ENCODE peak calls at places on chromosomes 12 and 14, in nine cellular contexts. One of them, this sample, is unnamed.

GRCh38 chr12:53791735-53792326 is 40.1 kb upstream of the CISTR start:
- DNase-seq in esophagus muscularis mucosa: no peak
- DNase-seq in ovary: no peak
- DNase-seq in OCI-LY7: peak
- DNase-seq in mesothelial cell of epicardium: no peak
- DNase-seq in AG04449: no peak
- DNase-seq in uterus: no peak
- DNase-seq in breast epithelium: no peak
- DNase-seq in endothelial cell: peak
- DNase-seq in this sample: no peak

GRCh38 chr12:124666722-124667259 is 99.4 kb upstream of the NCOR2 start:
- DNase-seq in AG04449: no peak
- DNase-seq in esophagus muscularis mucosa: no peak
- DNase-seq in ovary: no peak
- DNase-seq in endothelial cell: no peak
- DNase-seq in OCI-LY7: no peak
- DNase-seq in mesothelial cell of epicardium: no peak
- DNase-seq in uterus: no peak
- DNase-seq in breast epithelium: no peak
- DNase-seq in this sample: no peak

GRCh38 chr14:56324831-56325230 is 206.6 kb downstream of the PELI2 start:
- DNase-seq in ovary: no peak
- DNase-seq in esophagus muscularis mucosa: no peak
- DNase-seq in mesothelial cell of epicardium: no peak
- DNase-seq in AG04449: no peak
- DNase-seq in breast epithelium: no peak
- DNase-seq in endothelial cell: no peak
- DNase-seq in OCI-LY7: no peak
- DNase-seq in uterus: no peak
- DNase-seq in this sample: peak

GRCh38 chr12:125262866-125263265 is 197.6 kb downstream of the AACS start:
- DNase-seq in uterus: no peak
- DNase-seq in AG04449: no peak
- DNase-seq in breast epithelium: no peak
- DNase-seq in mesothelial cell of epicardium: no peak
- DNase-seq in ovary: no peak
- DNase-seq in esophagus muscularis mucosa: no peak
- DNase-seq in OCI-LY7: no peak
- DNase-seq in endothelial cell: no peak
- DNase-seq in this sample: no peak

GRCh38 chr12:62505786-62506185 is 39.2 kb downstream of the MON2 start:
- DNase-seq in AG04449: no peak
- DNase-seq in mesothelial cell of epicardium: no peak
- DNase-seq in uterus: no peak
- DNase-seq in OCI-LY7: no peak
- DNase-seq in esophagus muscularis mucosa: no peak
- DNase-seq in endothelial cell: no peak
- DNase-seq in ovary: no peak
- DNase-seq in breast epithelium: no peak
- DNase-seq in this sample: no peak

GRCh38 chr12:45284096-45284901 is 68.4 kb downstream of the ANO6 start:
- DNase-seq in breast epithelium: no peak
- DNase-seq in AG04449: peak
- DNase-seq in ovary: no peak
- DNase-seq in esophagus muscularis mucosa: no peak
- DNase-seq in endothelial cell: no peak
- DNase-seq in mesothelial cell of epicardium: no peak
- DNase-seq in uterus: no peak
- DNase-seq in OCI-LY7: no peak
- DNase-seq in this sample: peak

GRCh38 chr12:47156167-47156736 is 76.5 kb upstream of the AMIGO2 start:
- DNase-seq in endothelial cell: no peak
- DNase-seq in ovary: peak
- DNase-seq in breast epithelium: no peak
- DNase-seq in esophagus muscularis mucosa: no peak
- DNase-seq in uterus: peak
- DNase-seq in mesothelial cell of epicardium: no peak
- DNase-seq in OCI-LY7: no peak
- DNase-seq in AG04449: no peak
- DNase-seq in this sample: peak

GRCh38 chr12:89344043-89344861 is 8.0 kb downstream of the DUSP6 start:
- DNase-seq in AG04449: no peak
- DNase-seq in endothelial cell: no peak
- DNase-seq in breast epithelium: no peak
- DNase-seq in uterus: no peak
- DNase-seq in OCI-LY7: no peak
- DNase-seq in mesothelial cell of epicardium: no peak
- DNase-seq in esophagus muscularis mucosa: no peak
- DNase-seq in ovary: no peak
- DNase-seq in this sample: no peak

GRCh38 chr14:66600416-66600815 is 92.5 kb downstream of the GPHN start:
- DNase-seq in ovary: no peak
- DNase-seq in AG04449: peak
- DNase-seq in endothelial cell: no peak
- DNase-seq in esophagus muscularis mucosa: no peak
- DNase-seq in mesothelial cell of epicardium: no peak
- DNase-seq in uterus: no peak
- DNase-seq in OCI-LY7: no peak
- DNase-seq in breast epithelium: no peak
- DNase-seq in this sample: peak

GRCh38 chr14:77458249-77458950 is 507 bp downstream of the AHSA1 start:
- DNase-seq in AG04449: no peak
- DNase-seq in esophagus muscularis mucosa: no peak
- DNase-seq in mesothelial cell of epicardium: peak
- DNase-seq in uterus: no peak
- DNase-seq in ovary: no peak
- DNase-seq in breast epithelium: no peak
- DNase-seq in endothelial cell: peak
- DNase-seq in OCI-LY7: peak
- DNase-seq in this sample: peak

GRCh38 chr14:88128811-88129210 is 123.9 kb downstream of the GPR65 start:
- DNase-seq in esophagus muscularis mucosa: peak
- DNase-seq in mesothelial cell of epicardium: no peak
- DNase-seq in ovary: no peak
- DNase-seq in endothelial cell: no peak
- DNase-seq in AG04449: no peak
- DNase-seq in uterus: no peak
- DNase-seq in breast epithelium: no peak
- DNase-seq in OCI-LY7: no peak
- DNase-seq in this sample: no peak

GRCh38 chr14:91138511-91139359 is 24.9 kb downstream of the DGLUCY start:
- DNase-seq in mesothelial cell of epicardium: no peak
- DNase-seq in esophagus muscularis mucosa: no peak
- DNase-seq in ovary: no peak
- DNase-seq in OCI-LY7: peak
- DNase-seq in breast epithelium: no peak
- DNase-seq in AG04449: no peak
- DNase-seq in endothelial cell: peak
- DNase-seq in uterus: no peak
- DNase-seq in this sample: no peak

GRCh38 chr12:67425394-67425793 is 156.2 kb downstream of the CAND1 start:
- DNase-seq in uterus: no peak
- DNase-seq in endothelial cell: no peak
- DNase-seq in esophagus muscularis mucosa: no peak
- DNase-seq in AG04449: no peak
- DNase-seq in breast epithelium: no peak
- DNase-seq in OCI-LY7: no peak
- DNase-seq in ovary: no peak
- DNase-seq in mesothelial cell of epicardium: no peak
- DNase-seq in this sample: no peak

GRCh38 chr12:67426067-67426466 is 156.9 kb downstream of the CAND1 start:
- DNase-seq in esophagus muscularis mucosa: no peak
- DNase-seq in mesothelial cell of epicardium: no peak
- DNase-seq in breast epithelium: no peak
- DNase-seq in OCI-LY7: no peak
- DNase-seq in endothelial cell: no peak
- DNase-seq in ovary: no peak
- DNase-seq in uterus: no peak
- DNase-seq in AG04449: peak
- DNase-seq in this sample: peak

GRCh38 chr12:67427336-67427735 is 158.2 kb downstream of the CAND1 start:
- DNase-seq in OCI-LY7: no peak
- DNase-seq in ovary: no peak
- DNase-seq in AG04449: no peak
- DNase-seq in esophagus muscularis mucosa: no peak
- DNase-seq in uterus: no peak
- DNase-seq in breast epithelium: no peak
- DNase-seq in mesothelial cell of epicardium: no peak
- DNase-seq in endothelial cell: no peak
- DNase-seq in this sample: no peak

GRCh38 chr12:67422081-67422480 is 152.9 kb downstream of the CAND1 start:
- DNase-seq in AG04449: no peak
- DNase-seq in breast epithelium: no peak
- DNase-seq in mesothelial cell of epicardium: no peak
- DNase-seq in uterus: no peak
- DNase-seq in OCI-LY7: no peak
- DNase-seq in endothelial cell: no peak
- DNase-seq in esophagus muscularis mucosa: no peak
- DNase-seq in ovary: no peak
- DNase-seq in this sample: no peak

DNA sequence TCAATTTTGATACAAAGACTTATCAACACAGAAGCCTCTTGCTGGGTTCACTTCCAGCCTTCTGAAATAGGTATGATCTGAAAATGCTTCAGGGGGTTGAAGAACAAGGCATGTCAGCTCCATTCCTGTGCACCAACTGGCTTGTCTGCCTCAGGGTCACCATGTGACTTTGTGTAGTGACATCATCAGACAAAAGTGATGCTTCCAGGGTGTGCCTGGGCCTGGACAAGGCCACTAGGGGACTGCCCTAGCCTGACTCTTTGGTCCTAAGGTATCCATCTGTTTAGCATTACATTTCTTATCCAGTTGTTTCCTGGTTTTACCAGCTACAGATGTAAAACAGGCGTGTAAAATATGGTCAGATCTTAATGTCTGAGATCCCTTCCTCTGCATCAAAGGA is 155.6 kb downstream of the CAND1 start:
- DNase-seq in uterus: no peak
- DNase-seq in mesothelial cell of epicardium: no peak
- DNase-seq in esophagus muscularis mucosa: no peak
- DNase-seq in OCI-LY7: no peak
- DNase-seq in breast epithelium: no peak
- DNase-seq in endothelial cell: no peak
- DNase-seq in ovary: no peak
- DNase-seq in AG04449: no peak
- DNase-seq in this sample: no peak
- TF ChIP-seq CTCF in uterus: no peak
- TF ChIP-seq CTCF in mesothelial cell of epicardium: no peak
- TF ChIP-seq CTCF in esophagus muscularis mucosa: no peak
- TF ChIP-seq CTCF in OCI-LY7: no peak
- TF ChIP-seq CTCF in breast epithelium: no peak
- TF ChIP-seq CTCF in endothelial cell: no peak
- TF ChIP-seq CTCF in ovary: no peak
- TF ChIP-seq CTCF in AG04449: no peak
- TF ChIP-seq CTCF in this sample: no peak

GRCh38 chr14:103315368-103315911 is 18.6 kb upstream of the EIF5 start:
- DNase-seq in ovary: peak
- DNase-seq in uterus: no peak
- DNase-seq in AG04449: no peak
- DNase-seq in OCI-LY7: no peak
- DNase-seq in breast epithelium: no peak
- DNase-seq in endothelial cell: peak
- DNase-seq in esophagus muscularis mucosa: no peak
- DNase-seq in mesothelial cell of epicardium: no peak
- DNase-seq in this sample: peak

GRCh38 chr14:103313704-103314103 is 20.3 kb upstream of the EIF5 start:
- DNase-seq in mesothelial cell of epicardium: no peak
- DNase-seq in endothelial cell: no peak
- DNase-seq in ovary: no peak
- DNase-seq in AG04449: no peak
- DNase-seq in breast epithelium: no peak
- DNase-seq in esophagus muscularis mucosa: no peak
- DNase-seq in OCI-LY7: no peak
- DNase-seq in uterus: no peak
- DNase-seq in this sample: no peak

GRCh38 chr14:103316723-103317122 is 17.3 kb upstream of the EIF5 start:
- DNase-seq in mesothelial cell of epicardium: no peak
- DNase-seq in uterus: no peak
- DNase-seq in ovary: no peak
- DNase-seq in OCI-LY7: no peak
- DNase-seq in AG04449: no peak
- DNase-seq in endothelial cell: no peak
- DNase-seq in breast epithelium: no peak
- DNase-seq in esophagus muscularis mucosa: no peak
- DNase-seq in this sample: no peak

GRCh38 chr14:103315941-103316340 is 18.1 kb upstream of the EIF5 start:
- DNase-seq in ovary: no peak
- DNase-seq in endothelial cell: no peak
- DNase-seq in OCI-LY7: no peak
- DNase-seq in mesothelial cell of epicardium: no peak
- DNase-seq in breast epithelium: no peak
- DNase-seq in esophagus muscularis mucosa: no peak
- DNase-seq in AG04449: no peak
- DNase-seq in uterus: no peak
- DNase-seq in this sample: no peak

GRCh38 chr14:103314496-103315277 is 19.4 kb upstream of the EIF5 start:
- DNase-seq in uterus: no peak
- DNase-seq in OCI-LY7: no peak
- DNase-seq in breast epithelium: no peak
- DNase-seq in endothelial cell: no peak
- DNase-seq in ovary: no peak
- DNase-seq in AG04449: no peak
- DNase-seq in mesothelial cell of epicardium: no peak
- DNase-seq in esophagus muscularis mucosa: no peak
- DNase-seq in this sample: no peak
- TF ChIP-seq CTCF in uterus: no peak
- TF ChIP-seq CTCF in OCI-LY7: no peak
- TF ChIP-seq CTCF in breast epithelium: no peak
- TF ChIP-seq CTCF in endothelial cell: no peak
- TF ChIP-seq CTCF in ovary: no peak
- TF ChIP-seq CTCF in AG04449: no peak
- TF ChIP-seq CTCF in mesothelial cell of epicardium: no peak
- TF ChIP-seq CTCF in esophagus muscularis mucosa: no peak
- TF ChIP-seq CTCF in this sample: no peak

DNA sequence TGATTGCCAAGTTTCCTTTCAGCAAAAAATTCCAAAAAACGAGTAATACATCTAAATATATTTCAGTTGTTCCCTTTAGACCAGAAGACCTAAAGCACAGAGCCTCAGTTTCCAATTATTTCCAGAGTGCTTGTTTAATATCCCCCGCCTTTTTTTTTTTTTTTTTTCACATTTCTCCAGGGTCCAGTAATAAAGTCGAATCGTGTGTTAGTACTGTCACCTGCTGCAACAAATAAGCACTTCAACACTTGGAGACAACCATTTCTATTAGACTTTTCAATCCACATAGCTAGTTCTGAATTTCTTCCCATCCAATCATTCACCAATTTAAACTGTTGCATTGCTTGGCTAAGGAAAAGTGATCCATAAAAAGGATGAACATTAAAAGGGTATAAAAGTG is 13.6 kb downstream of the PDE6H start:
- DNase-seq in endothelial cell: no peak
- DNase-seq in AG04449: no peak
- DNase-seq in esophagus muscularis mucosa: no peak
- DNase-seq in ovary: no peak
- DNase-seq in uterus: no peak
- DNase-seq in mesothelial cell of epicardium: no peak
- DNase-seq in OCI-LY7: no peak
- DNase-seq in breast epithelium: no peak
- DNase-seq in this sample: no peak
- TF ChIP-seq CTCF in endothelial cell: no peak
- TF ChIP-seq CTCF in AG04449: no peak
- TF ChIP-seq CTCF in esophagus muscularis mucosa: peak
- TF ChIP-seq CTCF in ovary: no peak
- TF ChIP-seq CTCF in uterus: no peak
- TF ChIP-seq CTCF in mesothelial cell of epicardium: no peak
- TF ChIP-seq CTCF in OCI-LY7: peak
- TF ChIP-seq CTCF in breast epithelium: no peak
- TF ChIP-seq CTCF in this sample: peak

GRCh38 chr14:34874386-34875030 is 652 bp downstream of the BAZ1A start:
- DNase-seq in endothelial cell: peak
- DNase-seq in OCI-LY7: peak
- DNase-seq in breast epithelium: peak
- DNase-seq in uterus: peak
- DNase-seq in AG04449: no peak
- DNase-seq in esophagus muscularis mucosa: no peak
- DNase-seq in mesothelial cell of epicardium: peak
- DNase-seq in ovary: peak
- DNase-seq in this sample: peak
- TF ChIP-seq CTCF in endothelial cell: no peak
- TF ChIP-seq CTCF in OCI-LY7: no peak
- TF ChIP-seq CTCF in breast epithelium: no peak
- TF ChIP-seq CTCF in uterus: no peak
- TF ChIP-seq CTCF in AG04449: peak
- TF ChIP-seq CTCF in esophagus muscularis mucosa: no peak
- TF ChIP-seq CTCF in mesothelial cell of epicardium: no peak
- TF ChIP-seq CTCF in ovary: no peak
- TF ChIP-seq CTCF in this sample: peak

This sample was measured in astrocyte of the spinal cord.